ENCODE peak calls at places on chromosome 3, in eight cellular contexts. One of them, this sample, is unnamed. For H3K4me1, the result is how much of the 10 kb centered on the place peaks cover.

GRCh38 chr3:157130881-157131251 is 29.1 kb downstream of the CCNL1 start:
- DNase-seq in mesenchymal stem cell: no peak
- DNase-seq in lower lobe of right lung: peak
- DNase-seq in tibial nerve: no peak
- DNase-seq in RWPE2: no peak
- DNase-seq in neural progenitor cell: peak
- DNase-seq in uterus: no peak
- DNase-seq in sigmoid colon: no peak
- DNase-seq in this sample: peak

GRCh38 chr3:172836390-172836997 is 86.0 kb downstream of the ECT2 start:
- DNase-seq in RWPE2: no peak
- DNase-seq in uterus: peak
- DNase-seq in tibial nerve: peak
- DNase-seq in lower lobe of right lung: no peak
- DNase-seq in sigmoid colon: no peak
- DNase-seq in mesenchymal stem cell: peak
- DNase-seq in neural progenitor cell: peak
- DNase-seq in this sample: peak

GRCh38 chr3:172094621-172095557 is 55.5 kb downstream of the FNDC3B start:
- DNase-seq in lower lobe of right lung: no peak
- DNase-seq in tibial nerve: no peak
- DNase-seq in neural progenitor cell: no peak
- DNase-seq in uterus: no peak
- DNase-seq in mesenchymal stem cell: peak
- DNase-seq in RWPE2: no peak
- DNase-seq in sigmoid colon: no peak
- DNase-seq in this sample: no peak

GRCh38 chr3:107965141-107965540 is 125.7 kb downstream of the CD47 start:
- DNase-seq in RWPE2: no peak
- DNase-seq in sigmoid colon: no peak
- DNase-seq in lower lobe of right lung: no peak
- DNase-seq in neural progenitor cell: no peak
- DNase-seq in tibial nerve: no peak
- DNase-seq in uterus: no peak
- DNase-seq in mesenchymal stem cell: no peak
- DNase-seq in this sample: no peak

GRCh38 chr3:178120367-178120766 is 415.9 kb upstream of the KCNMB2 start:
- DNase-seq in neural progenitor cell: no peak
- DNase-seq in uterus: no peak
- DNase-seq in lower lobe of right lung: no peak
- DNase-seq in RWPE2: no peak
- DNase-seq in sigmoid colon: no peak
- DNase-seq in tibial nerve: no peak
- DNase-seq in mesenchymal stem cell: no peak
- DNase-seq in this sample: no peak

GRCh38 chr3:100605358-100605757 is 4.0 kb upstream of the ADGRG7 start:
- DNase-seq in neural progenitor cell: peak
- DNase-seq in uterus: no peak
- DNase-seq in tibial nerve: no peak
- DNase-seq in sigmoid colon: no peak
- DNase-seq in RWPE2: no peak
- DNase-seq in mesenchymal stem cell: no peak
- DNase-seq in lower lobe of right lung: no peak
- DNase-seq in this sample: no peak

GRCh38 chr3:53331871-53332270 is 15.5 kb downstream of the DCP1A start:
- DNase-seq in sigmoid colon: no peak
- DNase-seq in neural progenitor cell: no peak
- DNase-seq in lower lobe of right lung: no peak
- DNase-seq in mesenchymal stem cell: no peak
- DNase-seq in tibial nerve: no peak
- DNase-seq in RWPE2: no peak
- DNase-seq in uterus: no peak
- DNase-seq in this sample: no peak

GRCh38 chr3:1072040-1072439 is 20.8 kb upstream of the CNTN6 start:
- DNase-seq in RWPE2: no peak
- DNase-seq in neural progenitor cell: no peak
- DNase-seq in tibial nerve: no peak
- DNase-seq in uterus: no peak
- DNase-seq in lower lobe of right lung: no peak
- DNase-seq in sigmoid colon: no peak
- DNase-seq in mesenchymal stem cell: no peak
- DNase-seq in this sample: no peak

GRCh38 chr3:108552267-108553159 is 36.7 kb downstream of the CIP2A start:
- DNase-seq in uterus: no peak
- DNase-seq in tibial nerve: no peak
- DNase-seq in lower lobe of right lung: no peak
- DNase-seq in neural progenitor cell: peak
- DNase-seq in mesenchymal stem cell: peak
- DNase-seq in sigmoid colon: no peak
- DNase-seq in RWPE2: no peak
- DNase-seq in this sample: no peak

GRCh38 chr3:107218864-107219269 is 158.4 kb upstream of the CCDC54 start:
- DNase-seq in RWPE2: no peak
- DNase-seq in mesenchymal stem cell: peak
- DNase-seq in tibial nerve: no peak
- DNase-seq in sigmoid colon: no peak
- DNase-seq in uterus: no peak
- DNase-seq in neural progenitor cell: no peak
- DNase-seq in lower lobe of right lung: no peak
- DNase-seq in this sample: no peak

GRCh38 chr3:170128259-170128976 is 53.1 kb downstream of the PHC3 start:
- DNase-seq in tibial nerve: no peak
- DNase-seq in RWPE2: no peak
- DNase-seq in uterus: no peak
- DNase-seq in mesenchymal stem cell: peak
- DNase-seq in lower lobe of right lung: no peak
- DNase-seq in neural progenitor cell: no peak
- DNase-seq in sigmoid colon: no peak
- DNase-seq in this sample: no peak

GRCh38 chr3:149004622-149005021 is 13.3 kb downstream of the GYG1 start:
- DNase-seq in neural progenitor cell: peak
- DNase-seq in uterus: no peak
- DNase-seq in mesenchymal stem cell: peak
- DNase-seq in RWPE2: no peak
- DNase-seq in sigmoid colon: no peak
- DNase-seq in lower lobe of right lung: no peak
- DNase-seq in tibial nerve: no peak
- DNase-seq in this sample: peak

GRCh38 chr3:62755285-62755684 is 119.9 kb downstream of the CADPS start:
- DNase-seq in RWPE2: peak
- DNase-seq in neural progenitor cell: no peak
- DNase-seq in tibial nerve: no peak
- DNase-seq in mesenchymal stem cell: no peak
- DNase-seq in lower lobe of right lung: no peak
- DNase-seq in sigmoid colon: no peak
- DNase-seq in uterus: no peak
- DNase-seq in this sample: no peak

GRCh38 chr3:78725703-78726246 is 1042.0 kb downstream of the ROBO1 start:
- DNase-seq in RWPE2: no peak
- DNase-seq in tibial nerve: no peak
- DNase-seq in uterus: no peak
- DNase-seq in sigmoid colon: no peak
- DNase-seq in lower lobe of right lung: no peak
- DNase-seq in neural progenitor cell: no peak
- DNase-seq in mesenchymal stem cell: no peak
- DNase-seq in this sample: no peak

GRCh38 chr3:94336076-94336741 is 273.3 kb downstream of the NSUN3 start:
- DNase-seq in RWPE2: no peak
- DNase-seq in tibial nerve: no peak
- DNase-seq in lower lobe of right lung: no peak
- DNase-seq in uterus: no peak
- DNase-seq in sigmoid colon: no peak
- DNase-seq in mesenchymal stem cell: peak
- DNase-seq in neural progenitor cell: peak
- DNase-seq in this sample: no peak

GRCh38 chr3:143056372-143056771 is 55.0 kb downstream of the U2SURP start:
- DNase-seq in sigmoid colon: no peak
- DNase-seq in tibial nerve: no peak
- DNase-seq in mesenchymal stem cell: no peak
- DNase-seq in uterus: no peak
- DNase-seq in neural progenitor cell: no peak
- DNase-seq in lower lobe of right lung: no peak
- DNase-seq in RWPE2: no peak
- DNase-seq in this sample: no peak

GRCh38 chr3:68787227-68787626 is 145.1 kb downstream of the TAFA4 start:
- DNase-seq in uterus: no peak
- DNase-seq in sigmoid colon: no peak
- DNase-seq in RWPE2: no peak
- DNase-seq in lower lobe of right lung: no peak
- DNase-seq in mesenchymal stem cell: no peak
- DNase-seq in tibial nerve: no peak
- DNase-seq in neural progenitor cell: no peak
- DNase-seq in this sample: no peak

GRCh38 chr3:188802645-188803044 is 369.1 kb upstream of the TPRG1 start:
- DNase-seq in RWPE2: no peak
- DNase-seq in lower lobe of right lung: no peak
- DNase-seq in uterus: no peak
- DNase-seq in mesenchymal stem cell: no peak
- DNase-seq in neural progenitor cell: no peak
- DNase-seq in sigmoid colon: no peak
- DNase-seq in tibial nerve: no peak
- DNase-seq in this sample: no peak

GRCh38 chr3:100089802-100090668 is 24.3 kb downstream of the FILIP1L start:
- DNase-seq in uterus: peak
- DNase-seq in tibial nerve: no peak
- DNase-seq in neural progenitor cell: peak
- DNase-seq in lower lobe of right lung: no peak
- DNase-seq in sigmoid colon: no peak
- DNase-seq in mesenchymal stem cell: peak
- DNase-seq in RWPE2: no peak
- DNase-seq in this sample: no peak

GRCh38 chr3:111069974-111070751 is 1.5 kb upstream of the NECTIN3 start:
- DNase-seq in neural progenitor cell: peak
- DNase-seq in sigmoid colon: no peak
- DNase-seq in uterus: peak
- DNase-seq in RWPE2: no peak
- DNase-seq in mesenchymal stem cell: peak
- DNase-seq in tibial nerve: no peak
- DNase-seq in lower lobe of right lung: no peak
- DNase-seq in this sample: peak

GRCh38 chr3:33071946-33072345 is 25.0 kb downstream of the GLB1 start:
- DNase-seq in neural progenitor cell: no peak
- DNase-seq in mesenchymal stem cell: no peak
- DNase-seq in uterus: no peak
- DNase-seq in RWPE2: no peak
- DNase-seq in lower lobe of right lung: no peak
- DNase-seq in tibial nerve: no peak
- DNase-seq in sigmoid colon: no peak
- DNase-seq in this sample: no peak

GRCh38 chr3:175065492-175065891 is 206.4 kb downstream of the NAALADL2 start:
- DNase-seq in sigmoid colon: no peak
- DNase-seq in RWPE2: no peak
- DNase-seq in neural progenitor cell: no peak
- DNase-seq in mesenchymal stem cell: peak
- DNase-seq in uterus: no peak
- DNase-seq in tibial nerve: no peak
- DNase-seq in lower lobe of right lung: no peak
- DNase-seq in this sample: no peak

GRCh38 chr3:175057406-175057805 is 198.3 kb downstream of the NAALADL2 start:
- DNase-seq in sigmoid colon: no peak
- DNase-seq in neural progenitor cell: peak
- DNase-seq in uterus: no peak
- DNase-seq in mesenchymal stem cell: no peak
- DNase-seq in lower lobe of right lung: no peak
- DNase-seq in tibial nerve: no peak
- DNase-seq in RWPE2: no peak
- DNase-seq in this sample: no peak

DNA sequence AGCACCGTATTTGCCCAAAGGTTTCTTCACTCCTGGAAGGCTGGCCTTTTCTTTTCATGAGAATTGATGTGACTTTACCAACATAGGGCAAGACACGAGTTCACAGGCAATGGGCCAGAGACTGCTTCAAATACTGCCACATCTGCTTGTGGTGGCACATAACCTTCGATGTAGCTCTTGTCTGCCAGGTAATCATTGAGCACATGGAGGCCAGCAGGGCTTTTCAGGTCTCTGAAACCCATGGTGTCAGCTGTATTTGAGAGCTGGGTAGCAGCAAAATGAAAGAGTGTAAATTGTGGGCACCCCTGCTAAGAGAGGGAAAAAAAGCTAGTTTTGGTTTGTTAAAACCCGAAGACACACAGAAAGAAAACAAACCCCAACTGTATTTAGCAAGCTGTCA is 200.7 kb downstream of the NAALADL2 start:
- DNase-seq in RWPE2: no peak
- DNase-seq in uterus: no peak
- DNase-seq in sigmoid colon: no peak
- DNase-seq in mesenchymal stem cell: no peak
- DNase-seq in lower lobe of right lung: no peak
- DNase-seq in tibial nerve: no peak
- DNase-seq in neural progenitor cell: no peak
- DNase-seq in this sample: no peak
- H3K4me3 ChIP-seq in RWPE2: no peak
- H3K4me3 ChIP-seq in uterus: no peak
- H3K4me3 ChIP-seq in sigmoid colon: no peak
- H3K4me3 ChIP-seq in mesenchymal stem cell: no peak
- H3K4me3 ChIP-seq in lower lobe of right lung: no peak
- H3K4me3 ChIP-seq in tibial nerve: no peak
- H3K4me3 ChIP-seq in neural progenitor cell: no peak
- H3K4me3 ChIP-seq in this sample: no peak

GRCh38 chr3:34534013-34534412 is 735.6 kb downstream of the PDCD6IP start:
- DNase-seq in lower lobe of right lung: no peak
- DNase-seq in tibial nerve: no peak
- DNase-seq in mesenchymal stem cell: no peak
- DNase-seq in RWPE2: no peak
- DNase-seq in sigmoid colon: no peak
- DNase-seq in uterus: no peak
- DNase-seq in neural progenitor cell: no peak
- DNase-seq in this sample: no peak
- H3K4me1 ChIP-seq in lower lobe of right lung: under half
- H3K4me1 ChIP-seq in tibial nerve: under half
- H3K4me1 ChIP-seq in mesenchymal stem cell: under half
- H3K4me1 ChIP-seq in RWPE2: under half
- H3K4me1 ChIP-seq in sigmoid colon: under half
- H3K4me1 ChIP-seq in uterus: under half
- H3K4me1 ChIP-seq in neural progenitor cell: under half
- H3K4me1 ChIP-seq in this sample: under half

GRCh38 chr3:46934508-46935167 is 41.9 kb downstream of the CCDC12 start:
- DNase-seq in neural progenitor cell: no peak
- DNase-seq in RWPE2: no peak
- DNase-seq in tibial nerve: no peak
- DNase-seq in sigmoid colon: peak
- DNase-seq in uterus: peak
- DNase-seq in lower lobe of right lung: peak
- DNase-seq in mesenchymal stem cell: peak
- DNase-seq in this sample: peak
- H3K4me3 ChIP-seq in neural progenitor cell: no peak
- H3K4me3 ChIP-seq in RWPE2: no peak
- H3K4me3 ChIP-seq in tibial nerve: no peak
- H3K4me3 ChIP-seq in sigmoid colon: no peak
- H3K4me3 ChIP-seq in uterus: no peak
- H3K4me3 ChIP-seq in lower lobe of right lung: no peak
- H3K4me3 ChIP-seq in mesenchymal stem cell: no peak
- H3K4me3 ChIP-seq in this sample: no peak

DNA sequence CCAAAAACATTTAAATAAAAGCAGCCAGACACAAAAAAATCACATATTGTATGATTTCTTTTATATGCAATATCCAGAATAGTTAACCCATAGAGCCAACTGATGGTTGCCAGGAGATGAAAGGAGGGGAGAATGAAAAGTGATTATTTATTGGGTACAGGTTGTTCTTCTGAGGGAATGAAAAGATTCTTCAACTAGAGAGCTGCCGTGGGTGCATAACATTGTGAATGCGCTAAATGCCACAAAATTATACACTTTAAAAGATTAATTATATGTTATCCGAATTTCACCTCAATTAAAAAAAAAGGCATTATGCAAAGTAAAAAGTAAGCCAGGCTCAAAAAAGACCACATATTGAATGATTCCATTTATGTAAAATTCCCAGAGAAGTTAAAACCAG is 36.1 kb downstream of the PRKAR2A start:
- DNase-seq in uterus: no peak
- DNase-seq in lower lobe of right lung: no peak
- DNase-seq in sigmoid colon: no peak
- DNase-seq in mesenchymal stem cell: no peak
- DNase-seq in neural progenitor cell: no peak
- DNase-seq in RWPE2: no peak
- DNase-seq in tibial nerve: no peak
- DNase-seq in this sample: no peak
- H3K4me1 ChIP-seq in uterus: under half
- H3K4me1 ChIP-seq in lower lobe of right lung: under half
- H3K4me1 ChIP-seq in sigmoid colon: under half
- H3K4me1 ChIP-seq in mesenchymal stem cell: under half
- H3K4me1 ChIP-seq in neural progenitor cell: under half
- H3K4me1 ChIP-seq in RWPE2: under half
- H3K4me1 ChIP-seq in tibial nerve: under half
- H3K4me1 ChIP-seq in this sample: under half

This sample was measured in body of pancreas.